ENCODE peak calls at places on chromosome 11, in seven cellular contexts. N is CD4-positive, CD25-positive, alpha-beta regulatory T cell; B is Right ventricle myocardium superior; S is chondrocyte; P is ELF-1; F is T-helper 1 cell; U is stimulated activated CD4-positive, alpha-beta T cell treated with anti-CD3 and anti-CD28 coated beads, Interleukin-1b, Interleukin-23, amount 100 ng/mL, for 4 hours. M is an unnamed sample.

GRCh38 chr11:114953039-114953438 is 274.7 kb downstream of the NXPE2 start:
- DNase-seq in N (no peak), B (no peak), S (no peak), P (no peak), F (no peak), U (no peak), M (no peak)

GRCh38 chr11:4093519-4094347 is 866 bp upstream of the RRM1 start:
- DNase-seq in N (no peak), B (no peak), S (no peak), P (no peak), F (no peak), U (no peak), M (no peak)

GRCh38 chr11:63610604-63611394 is 3.4 kb downstream of the PLAAT3 start:
- DNase-seq in N (no peak), B (no peak), S (no peak), P (peak; percentile 75), F (no peak), U (no peak), M (no peak)

GRCh38 chr11:15801616-15802015 is 554.7 kb downstream of the SOX6 start:
- DNase-seq in N (no peak), B (no peak), S (no peak), P (no peak), F (no peak), U (no peak), M (no peak)

GRCh38 chr11:68440254-68440653 is 20.3 kb upstream of the PPP6R3 start:
- DNase-seq in N (no peak), B (peak; percentile 10), S (no peak), P (no peak), F (no peak), U (no peak), M (no peak)

GRCh38 chr11:130580372-130580771 is 131.9 kb downstream of the ADAMTS15 start:
- DNase-seq in N (no peak), B (no peak), S (no peak), P (peak; percentile 86), F (no peak), U (no peak), M (no peak)

GRCh38 chr11:1458340-1459218 is 28.0 kb downstream of the MOB2 start:
- DNase-seq in N (no peak), B (peak; percentile 75), S (no peak), P (peak; percentile 45), F (no peak), U (no peak), M (peak; percentile 59)

GRCh38 chr11:45802531-45803317 is 2.2 kb upstream of the SLC35C1 start:
- DNase-seq in N (no peak), B (no peak), S (no peak), P (no peak), F (no peak), U (no peak), M (no peak)

GRCh38 chr11:5265832-5266231 is 3.9 kb downstream of the HBE1 start:
- DNase-seq in N (no peak), B (no peak), S (no peak), P (no peak), F (no peak), U (no peak), M (no peak)

GRCh38 chr11:115170133-115170815 is 333.9 kb downstream of the CADM1 start:
- DNase-seq in N (no peak), B (no peak), S (no peak), P (no peak), F (peak; percentile 16), U (no peak), M (no peak)

GRCh38 chr11:12177739-12178338 is 67.4 kb downstream of the MICAL2 start:
- DNase-seq in N (no peak), B (no peak), S (no peak), P (no peak), F (no peak), U (no peak), M (no peak)

GRCh38 chr11:132901638-132902610 is 630.4 kb downstream of the OPCML start:
- DNase-seq in N (no peak), B (no peak), S (no peak), P (no peak), F (no peak), U (no peak), M (no peak)

GRCh38 chr11:6610591-6610990 is 1.4 kb downstream of the TAF10 start:
- DNase-seq in N (no peak), B (no peak), S (peak; percentile 87), P (no peak), F (no peak), U (no peak), M (no peak)

GRCh38 chr11:84795698-84796097 is 831.4 kb downstream of the DLG2 start:
- DNase-seq in N (no peak), B (no peak), S (peak; percentile 91), P (no peak), F (no peak), U (no peak), M (no peak)

GRCh38 chr11:47306484-47306844 is 36.5 kb downstream of the MADD start:
- DNase-seq in N (no peak), B (no peak), S (no peak), P (no peak), F (no peak), U (no peak), M (no peak)

GRCh38 chr11:85822814-85823213 is 11.9 kb upstream of the SYTL2 start:
- DNase-seq in N (no peak), B (no peak), S (no peak), P (no peak), F (no peak), U (no peak), M (no peak)

GRCh38 chr11:121654506-121655480 is 202.0 kb upstream of the SORL1-AS1 start:
- DNase-seq in N (no peak), B (no peak), S (no peak), P (peak; percentile 77), F (no peak), U (no peak), M (peak; percentile 48)

GRCh38 chr11:4763096-4763495 is 6.6 kb downstream of the OR51F1 start:
- DNase-seq in N (no peak), B (no peak), S (no peak), P (no peak), F (no peak), U (no peak), M (no peak)

GRCh38 chr11:35862666-35863065 is 81.2 kb upstream of the LDLRAD3 start:
- DNase-seq in N (no peak), B (no peak), S (no peak), P (no peak), F (no peak), U (no peak), M (no peak)

GRCh38 chr11:8318536-8318935 is 54.9 kb upstream of the LMO1 start:
- DNase-seq in N (no peak), B (no peak), S (no peak), P (peak; percentile 69), F (no peak), U (no peak), M (no peak)

GRCh38 chr11:125404136-125404810 is 91.8 kb downstream of the FEZ1 start:
- DNase-seq in N (no peak), B (no peak), S (no peak), P (peak; percentile 90), F (no peak), U (no peak), M (no peak)

GRCh38 chr11:18012314-18012905 is 437 bp downstream of the SERGEF start:
- DNase-seq in N (peak; percentile 30), B (no peak), S (no peak), P (peak; percentile 58), F (peak; percentile 10), U (no peak), M (peak; percentile 13)

GRCh38 chr11:46673713-46674462 is 26.5 kb downstream of the ARHGAP1 start:
- DNase-seq in N (no peak), B (no peak), S (peak; percentile 48), P (no peak), F (no peak), U (no peak), M (no peak)

GRCh38 chr11:103601230-103601846 is 435.1 kb upstream of the DDI1 start:
- DNase-seq in N (no peak), B (no peak), S (no peak), P (peak; percentile 66), F (peak; percentile 14), U (no peak), M (no peak)

GRCh38 chr11:115616941-115617340 is 112.7 kb upstream of the CADM1 start:
- DNase-seq in N (no peak), B (peak; percentile 54), S (no peak), P (no peak), F (no peak), U (no peak), M (no peak)

GRCh38 chr11:64829536-64830251 is 14.8 kb downstream of the CDC42BPG start:
- DNase-seq in N (no peak), B (no peak), S (peak; percentile 90), P (no peak), F (no peak), U (no peak), M (no peak)

GRCh38 chr11:126421243-126421642 is 65.8 kb downstream of the ST3GAL4 start:
- DNase-seq in N (no peak), B (peak; percentile 64), S (no peak), P (no peak), F (no peak), U (no peak), M (no peak)

GRCh38 chr11:57650739-57651090 is 1.0 kb upstream of the YPEL4 start:
- DNase-seq in N (no peak), B (no peak), S (no peak), P (no peak), F (no peak), U (no peak), M (no peak)

GRCh38 chr11:70398834-70399680 is 728 bp downstream of the CTTN start:
- DNase-seq in N (no peak), B (no peak), S (no peak), P (no peak), F (no peak), U (no peak), M (no peak)

GRCh38 chr11:124863137-124863825 is 2.0 kb upstream of the ROBO3 start:
- DNase-seq in N (no peak), B (no peak), S (no peak), P (no peak), F (no peak), U (no peak), M (no peak)

GRCh38 chr11:104781037-104781436 is 117.2 kb downstream of the CASP12 start:
- DNase-seq in N (no peak), B (no peak), S (no peak), P (no peak), F (no peak), U (no peak), M (no peak)

GRCh38 chr11:117825538-117826359 is 1.2 kb upstream of the FXYD2 start:
- DNase-seq in N (no peak), B (no peak), S (peak; percentile 69), P (no peak), F (no peak), U (no peak), M (no peak)

GRCh38 chr11:18372187-18372586 is 22.2 kb upstream of the LDHA start:
- DNase-seq in N (no peak), B (no peak), S (no peak), P (no peak), F (no peak), U (no peak), M (no peak)

GRCh38 chr11:68340003-68340767 is 27.8 kb downstream of the LRP5 start:
- DNase-seq in N (peak; percentile 56), B (no peak), S (no peak), P (no peak), F (peak; percentile 85), U (no peak), M (no peak)

GRCh38 chr11:8822476-8822875 is 88.5 kb upstream of the AKIP1 start:
- DNase-seq in N (no peak), B (no peak), S (no peak), P (peak; percentile 44), F (no peak), U (no peak), M (no peak)

GRCh38 chr11:111231836-111232235 is 13.7 kb upstream of the POU2AF2 start:
- DNase-seq in N (no peak), B (no peak), S (no peak), P (no peak), F (no peak), U (no peak), M (no peak)